ENCODE peak calls at places on chromosome 17, in nine cellular contexts. One of them, this sample, is unnamed.

GRCh38 chr17:45035848-45036247 is 15.6 kb downstream of the DCAKD start:
- DNase-seq in lung: no peak
- DNase-seq in osteocyte: no peak
- DNase-seq in heart right ventricle: no peak
- DNase-seq in Caco-2: no peak
- DNase-seq in stimulated activated CD4-positive, alpha-beta T cell treated with anti-CD3 and anti-CD28 coated beads, Interleukin-4, amount 100 ng/mL, for 24 hours: no peak
- DNase-seq in fibroblast of mammary gland: no peak
- DNase-seq in iris pigment epithelial cell: no peak
- DNase-seq in effector CD4-positive, alpha-beta T cell: no peak
- DNase-seq in this sample: no peak

GRCh38 chr17:39139137-39139516 is 12.3 kb downstream of the PLXDC1 start:
- DNase-seq in Caco-2: no peak
- DNase-seq in heart right ventricle: no peak
- DNase-seq in iris pigment epithelial cell: peak
- DNase-seq in stimulated activated CD4-positive, alpha-beta T cell treated with anti-CD3 and anti-CD28 coated beads, Interleukin-4, amount 100 ng/mL, for 24 hours: no peak
- DNase-seq in lung: no peak
- DNase-seq in effector CD4-positive, alpha-beta T cell: no peak
- DNase-seq in fibroblast of mammary gland: peak
- DNase-seq in osteocyte: no peak
- DNase-seq in this sample: no peak

GRCh38 chr17:81241648-81242420 is 2.7 kb downstream of the NDUFAF8 start:
- DNase-seq in iris pigment epithelial cell: no peak
- DNase-seq in heart right ventricle: peak
- DNase-seq in effector CD4-positive, alpha-beta T cell: peak
- DNase-seq in stimulated activated CD4-positive, alpha-beta T cell treated with anti-CD3 and anti-CD28 coated beads, Interleukin-4, amount 100 ng/mL, for 24 hours: peak
- DNase-seq in fibroblast of mammary gland: peak
- DNase-seq in lung: peak
- DNase-seq in Caco-2: no peak
- DNase-seq in osteocyte: no peak
- DNase-seq in this sample: peak

GRCh38 chr17:43734376-43734775 is 24.2 kb downstream of the SOST start:
- DNase-seq in osteocyte: no peak
- DNase-seq in stimulated activated CD4-positive, alpha-beta T cell treated with anti-CD3 and anti-CD28 coated beads, Interleukin-4, amount 100 ng/mL, for 24 hours: no peak
- DNase-seq in Caco-2: no peak
- DNase-seq in iris pigment epithelial cell: peak
- DNase-seq in lung: no peak
- DNase-seq in effector CD4-positive, alpha-beta T cell: no peak
- DNase-seq in fibroblast of mammary gland: peak
- DNase-seq in heart right ventricle: no peak
- DNase-seq in this sample: no peak

GRCh38 chr17:77831497-77832179 is 126.9 kb upstream of the TNRC6C start:
- DNase-seq in iris pigment epithelial cell: peak
- DNase-seq in osteocyte: no peak
- DNase-seq in effector CD4-positive, alpha-beta T cell: no peak
- DNase-seq in Caco-2: peak
- DNase-seq in stimulated activated CD4-positive, alpha-beta T cell treated with anti-CD3 and anti-CD28 coated beads, Interleukin-4, amount 100 ng/mL, for 24 hours: no peak
- DNase-seq in heart right ventricle: no peak
- DNase-seq in lung: no peak
- DNase-seq in fibroblast of mammary gland: peak
- DNase-seq in this sample: no peak

GRCh38 chr17:81044764-81045589 is 10.0 kb downstream of the BAIAP2 start:
- DNase-seq in fibroblast of mammary gland: peak
- DNase-seq in heart right ventricle: peak
- DNase-seq in iris pigment epithelial cell: peak
- DNase-seq in stimulated activated CD4-positive, alpha-beta T cell treated with anti-CD3 and anti-CD28 coated beads, Interleukin-4, amount 100 ng/mL, for 24 hours: no peak
- DNase-seq in Caco-2: no peak
- DNase-seq in effector CD4-positive, alpha-beta T cell: no peak
- DNase-seq in lung: peak
- DNase-seq in osteocyte: peak
- DNase-seq in this sample: peak

GRCh38 chr17:1120596-1121441 is 59.0 kb downstream of the ABR start:
- DNase-seq in heart right ventricle: no peak
- DNase-seq in osteocyte: no peak
- DNase-seq in lung: no peak
- DNase-seq in effector CD4-positive, alpha-beta T cell: no peak
- DNase-seq in iris pigment epithelial cell: no peak
- DNase-seq in fibroblast of mammary gland: no peak
- DNase-seq in Caco-2: no peak
- DNase-seq in stimulated activated CD4-positive, alpha-beta T cell treated with anti-CD3 and anti-CD28 coated beads, Interleukin-4, amount 100 ng/mL, for 24 hours: no peak
- DNase-seq in this sample: no peak

GRCh38 chr17:17403899-17404576 is 72.8 kb upstream of the MED9 start:
- DNase-seq in Caco-2: no peak
- DNase-seq in fibroblast of mammary gland: no peak
- DNase-seq in effector CD4-positive, alpha-beta T cell: peak
- DNase-seq in lung: no peak
- DNase-seq in iris pigment epithelial cell: no peak
- DNase-seq in heart right ventricle: no peak
- DNase-seq in osteocyte: no peak
- DNase-seq in stimulated activated CD4-positive, alpha-beta T cell treated with anti-CD3 and anti-CD28 coated beads, Interleukin-4, amount 100 ng/mL, for 24 hours: peak
- DNase-seq in this sample: no peak

GRCh38 chr17:9266769-9267168 is 245.5 kb downstream of the NTN1 start:
- DNase-seq in fibroblast of mammary gland: no peak
- DNase-seq in heart right ventricle: no peak
- DNase-seq in osteocyte: no peak
- DNase-seq in iris pigment epithelial cell: no peak
- DNase-seq in Caco-2: no peak
- DNase-seq in lung: no peak
- DNase-seq in effector CD4-positive, alpha-beta T cell: no peak
- DNase-seq in stimulated activated CD4-positive, alpha-beta T cell treated with anti-CD3 and anti-CD28 coated beads, Interleukin-4, amount 100 ng/mL, for 24 hours: no peak
- DNase-seq in this sample: no peak

GRCh38 chr17:58510075-58510474 is 4.4 kb downstream of the MTMR4 start:
- DNase-seq in stimulated activated CD4-positive, alpha-beta T cell treated with anti-CD3 and anti-CD28 coated beads, Interleukin-4, amount 100 ng/mL, for 24 hours: no peak
- DNase-seq in osteocyte: no peak
- DNase-seq in heart right ventricle: no peak
- DNase-seq in iris pigment epithelial cell: no peak
- DNase-seq in effector CD4-positive, alpha-beta T cell: no peak
- DNase-seq in lung: no peak
- DNase-seq in Caco-2: no peak
- DNase-seq in fibroblast of mammary gland: no peak
- DNase-seq in this sample: no peak

GRCh38 chr17:72125742-72126141 is 4.9 kb downstream of the SOX9 start:
- DNase-seq in Caco-2: no peak
- DNase-seq in osteocyte: no peak
- DNase-seq in iris pigment epithelial cell: peak
- DNase-seq in stimulated activated CD4-positive, alpha-beta T cell treated with anti-CD3 and anti-CD28 coated beads, Interleukin-4, amount 100 ng/mL, for 24 hours: no peak
- DNase-seq in heart right ventricle: no peak
- DNase-seq in effector CD4-positive, alpha-beta T cell: no peak
- DNase-seq in lung: no peak
- DNase-seq in fibroblast of mammary gland: peak
- DNase-seq in this sample: no peak

GRCh38 chr17:40312131-40312731 is 3.3 kb downstream of the RARA start:
- DNase-seq in iris pigment epithelial cell: no peak
- DNase-seq in osteocyte: no peak
- DNase-seq in Caco-2: no peak
- DNase-seq in effector CD4-positive, alpha-beta T cell: no peak
- DNase-seq in fibroblast of mammary gland: no peak
- DNase-seq in lung: no peak
- DNase-seq in stimulated activated CD4-positive, alpha-beta T cell treated with anti-CD3 and anti-CD28 coated beads, Interleukin-4, amount 100 ng/mL, for 24 hours: no peak
- DNase-seq in heart right ventricle: peak
- DNase-seq in this sample: peak

GRCh38 chr17:42531455-42532354 is 4.3 kb upstream of the NAGLU start:
- DNase-seq in iris pigment epithelial cell: no peak
- DNase-seq in lung: peak
- DNase-seq in osteocyte: no peak
- DNase-seq in stimulated activated CD4-positive, alpha-beta T cell treated with anti-CD3 and anti-CD28 coated beads, Interleukin-4, amount 100 ng/mL, for 24 hours: peak
- DNase-seq in heart right ventricle: peak
- DNase-seq in Caco-2: peak
- DNase-seq in fibroblast of mammary gland: peak
- DNase-seq in effector CD4-positive, alpha-beta T cell: peak
- DNase-seq in this sample: peak

GRCh38 chr17:77445030-77445907 is 304.5 kb downstream of the SEC14L1 start:
- DNase-seq in heart right ventricle: no peak
- DNase-seq in iris pigment epithelial cell: no peak
- DNase-seq in osteocyte: no peak
- DNase-seq in lung: no peak
- DNase-seq in stimulated activated CD4-positive, alpha-beta T cell treated with anti-CD3 and anti-CD28 coated beads, Interleukin-4, amount 100 ng/mL, for 24 hours: peak
- DNase-seq in fibroblast of mammary gland: peak
- DNase-seq in Caco-2: no peak
- DNase-seq in effector CD4-positive, alpha-beta T cell: peak
- DNase-seq in this sample: peak

GRCh38 chr17:78039581-78039980 is 81.1 kb downstream of the TNRC6C start:
- DNase-seq in iris pigment epithelial cell: no peak
- DNase-seq in stimulated activated CD4-positive, alpha-beta T cell treated with anti-CD3 and anti-CD28 coated beads, Interleukin-4, amount 100 ng/mL, for 24 hours: no peak
- DNase-seq in effector CD4-positive, alpha-beta T cell: no peak
- DNase-seq in fibroblast of mammary gland: no peak
- DNase-seq in Caco-2: no peak
- DNase-seq in osteocyte: no peak
- DNase-seq in lung: no peak
- DNase-seq in heart right ventricle: no peak
- DNase-seq in this sample: no peak

GRCh38 chr17:20970329-20970728 is 72.5 kb downstream of the USP22 start:
- DNase-seq in heart right ventricle: no peak
- DNase-seq in fibroblast of mammary gland: no peak
- DNase-seq in lung: no peak
- DNase-seq in effector CD4-positive, alpha-beta T cell: no peak
- DNase-seq in Caco-2: no peak
- DNase-seq in stimulated activated CD4-positive, alpha-beta T cell treated with anti-CD3 and anti-CD28 coated beads, Interleukin-4, amount 100 ng/mL, for 24 hours: no peak
- DNase-seq in iris pigment epithelial cell: no peak
- DNase-seq in osteocyte: no peak
- DNase-seq in this sample: no peak

GRCh38 chr17:55760643-55761355 is 9.9 kb downstream of the PCTP start:
- DNase-seq in osteocyte: no peak
- DNase-seq in Caco-2: no peak
- DNase-seq in heart right ventricle: no peak
- DNase-seq in iris pigment epithelial cell: no peak
- DNase-seq in stimulated activated CD4-positive, alpha-beta T cell treated with anti-CD3 and anti-CD28 coated beads, Interleukin-4, amount 100 ng/mL, for 24 hours: no peak
- DNase-seq in effector CD4-positive, alpha-beta T cell: no peak
- DNase-seq in lung: no peak
- DNase-seq in fibroblast of mammary gland: no peak
- DNase-seq in this sample: no peak

GRCh38 chr17:13920413-13920812 is 148.9 kb upstream of the COX10 start:
- DNase-seq in iris pigment epithelial cell: no peak
- DNase-seq in effector CD4-positive, alpha-beta T cell: no peak
- DNase-seq in osteocyte: no peak
- DNase-seq in fibroblast of mammary gland: no peak
- DNase-seq in Caco-2: no peak
- DNase-seq in heart right ventricle: no peak
- DNase-seq in stimulated activated CD4-positive, alpha-beta T cell treated with anti-CD3 and anti-CD28 coated beads, Interleukin-4, amount 100 ng/mL, for 24 hours: no peak
- DNase-seq in lung: no peak
- DNase-seq in this sample: no peak

GRCh38 chr17:76452102-76452645 is 778 bp downstream of the UBE2O start:
- DNase-seq in fibroblast of mammary gland: no peak
- DNase-seq in lung: no peak
- DNase-seq in heart right ventricle: no peak
- DNase-seq in stimulated activated CD4-positive, alpha-beta T cell treated with anti-CD3 and anti-CD28 coated beads, Interleukin-4, amount 100 ng/mL, for 24 hours: no peak
- DNase-seq in iris pigment epithelial cell: no peak
- DNase-seq in osteocyte: no peak
- DNase-seq in Caco-2: no peak
- DNase-seq in effector CD4-positive, alpha-beta T cell: no peak
- DNase-seq in this sample: no peak

GRCh38 chr17:80984749-80985148 is 6.9 kb upstream of the CHMP6 start:
- DNase-seq in iris pigment epithelial cell: peak
- DNase-seq in Caco-2: no peak
- DNase-seq in heart right ventricle: no peak
- DNase-seq in osteocyte: no peak
- DNase-seq in effector CD4-positive, alpha-beta T cell: no peak
- DNase-seq in lung: no peak
- DNase-seq in stimulated activated CD4-positive, alpha-beta T cell treated with anti-CD3 and anti-CD28 coated beads, Interleukin-4, amount 100 ng/mL, for 24 hours: no peak
- DNase-seq in fibroblast of mammary gland: peak
- DNase-seq in this sample: peak

GRCh38 chr17:82226170-82226808 is 2.6 kb upstream of the SLC16A3 start:
- DNase-seq in fibroblast of mammary gland: no peak
- DNase-seq in stimulated activated CD4-positive, alpha-beta T cell treated with anti-CD3 and anti-CD28 coated beads, Interleukin-4, amount 100 ng/mL, for 24 hours: no peak
- DNase-seq in lung: no peak
- DNase-seq in iris pigment epithelial cell: no peak
- DNase-seq in heart right ventricle: no peak
- DNase-seq in Caco-2: no peak
- DNase-seq in effector CD4-positive, alpha-beta T cell: no peak
- DNase-seq in osteocyte: no peak
- DNase-seq in this sample: no peak

GRCh38 chr17:1391577-1391976 is 8.4 kb downstream of the YWHAE start:
- DNase-seq in stimulated activated CD4-positive, alpha-beta T cell treated with anti-CD3 and anti-CD28 coated beads, Interleukin-4, amount 100 ng/mL, for 24 hours: no peak
- DNase-seq in effector CD4-positive, alpha-beta T cell: no peak
- DNase-seq in iris pigment epithelial cell: no peak
- DNase-seq in lung: no peak
- DNase-seq in fibroblast of mammary gland: no peak
- DNase-seq in osteocyte: no peak
- DNase-seq in heart right ventricle: no peak
- DNase-seq in Caco-2: no peak
- DNase-seq in this sample: no peak

GRCh38 chr17:7046127-7046724 is 2.3 kb upstream of the SLC16A11 start:
- DNase-seq in Caco-2: peak
- DNase-seq in heart right ventricle: no peak
- DNase-seq in osteocyte: no peak
- DNase-seq in lung: peak
- DNase-seq in stimulated activated CD4-positive, alpha-beta T cell treated with anti-CD3 and anti-CD28 coated beads, Interleukin-4, amount 100 ng/mL, for 24 hours: peak
- DNase-seq in effector CD4-positive, alpha-beta T cell: peak
- DNase-seq in iris pigment epithelial cell: no peak
- DNase-seq in fibroblast of mammary gland: no peak
- DNase-seq in this sample: peak

GRCh38 chr17:57588086-57588485 is 157.0 kb downstream of the CCDC182 start:
- DNase-seq in lung: no peak
- DNase-seq in osteocyte: no peak
- DNase-seq in stimulated activated CD4-positive, alpha-beta T cell treated with anti-CD3 and anti-CD28 coated beads, Interleukin-4, amount 100 ng/mL, for 24 hours: no peak
- DNase-seq in effector CD4-positive, alpha-beta T cell: no peak
- DNase-seq in heart right ventricle: no peak
- DNase-seq in iris pigment epithelial cell: peak
- DNase-seq in Caco-2: no peak
- DNase-seq in fibroblast of mammary gland: no peak
- DNase-seq in this sample: no peak

GRCh38 chr17:40458001-40458791 is 14.9 kb downstream of the IGFBP4 start:
- DNase-seq in iris pigment epithelial cell: peak
- DNase-seq in stimulated activated CD4-positive, alpha-beta T cell treated with anti-CD3 and anti-CD28 coated beads, Interleukin-4, amount 100 ng/mL, for 24 hours: no peak
- DNase-seq in Caco-2: no peak
- DNase-seq in osteocyte: peak
- DNase-seq in effector CD4-positive, alpha-beta T cell: no peak
- DNase-seq in fibroblast of mammary gland: peak
- DNase-seq in lung: no peak
- DNase-seq in heart right ventricle: peak
- DNase-seq in this sample: peak

GRCh38 chr17:11852911-11853310 is 144.4 kb downstream of the ZNF18 start:
- DNase-seq in Caco-2: no peak
- DNase-seq in iris pigment epithelial cell: no peak
- DNase-seq in fibroblast of mammary gland: no peak
- DNase-seq in stimulated activated CD4-positive, alpha-beta T cell treated with anti-CD3 and anti-CD28 coated beads, Interleukin-4, amount 100 ng/mL, for 24 hours: no peak
- DNase-seq in effector CD4-positive, alpha-beta T cell: no peak
- DNase-seq in heart right ventricle: no peak
- DNase-seq in lung: no peak
- DNase-seq in osteocyte: no peak
- DNase-seq in this sample: no peak

GRCh38 chr17:77429985-77430752 is 289.4 kb downstream of the SEC14L1 start:
- DNase-seq in Caco-2: peak
- DNase-seq in effector CD4-positive, alpha-beta T cell: peak
- DNase-seq in osteocyte: peak
- DNase-seq in lung: peak
- DNase-seq in stimulated activated CD4-positive, alpha-beta T cell treated with anti-CD3 and anti-CD28 coated beads, Interleukin-4, amount 100 ng/mL, for 24 hours: peak
- DNase-seq in fibroblast of mammary gland: peak
- DNase-seq in heart right ventricle: peak
- DNase-seq in iris pigment epithelial cell: peak
- DNase-seq in this sample: peak

GRCh38 chr17:5364156-5364555 is 55.3 kb downstream of the NUP88 start:
- DNase-seq in Caco-2: no peak
- DNase-seq in effector CD4-positive, alpha-beta T cell: no peak
- DNase-seq in heart right ventricle: no peak
- DNase-seq in osteocyte: no peak
- DNase-seq in lung: no peak
- DNase-seq in fibroblast of mammary gland: peak
- DNase-seq in iris pigment epithelial cell: peak
- DNase-seq in stimulated activated CD4-positive, alpha-beta T cell treated with anti-CD3 and anti-CD28 coated beads, Interleukin-4, amount 100 ng/mL, for 24 hours: no peak
- DNase-seq in this sample: no peak

GRCh38 chr17:72370819-72371218 is 250.0 kb downstream of the SOX9 start:
- DNase-seq in effector CD4-positive, alpha-beta T cell: no peak
- DNase-seq in fibroblast of mammary gland: peak
- DNase-seq in iris pigment epithelial cell: peak
- DNase-seq in heart right ventricle: no peak
- DNase-seq in lung: no peak
- DNase-seq in stimulated activated CD4-positive, alpha-beta T cell treated with anti-CD3 and anti-CD28 coated beads, Interleukin-4, amount 100 ng/mL, for 24 hours: no peak
- DNase-seq in Caco-2: no peak
- DNase-seq in osteocyte: no peak
- DNase-seq in this sample: peak

GRCh38 chr17:44170499-44171201 is at the start of gene ASB16:
- DNase-seq in fibroblast of mammary gland: peak
- DNase-seq in Caco-2: no peak
- DNase-seq in osteocyte: no peak
- DNase-seq in effector CD4-positive, alpha-beta T cell: no peak
- DNase-seq in heart right ventricle: peak
- DNase-seq in lung: no peak
- DNase-seq in iris pigment epithelial cell: peak
- DNase-seq in stimulated activated CD4-positive, alpha-beta T cell treated with anti-CD3 and anti-CD28 coated beads, Interleukin-4, amount 100 ng/mL, for 24 hours: no peak
- DNase-seq in this sample: peak

GRCh38 chr17:29145289-29146058 is 34.7 kb downstream of the MYO18A start:
- DNase-seq in osteocyte: no peak
- DNase-seq in stimulated activated CD4-positive, alpha-beta T cell treated with anti-CD3 and anti-CD28 coated beads, Interleukin-4, amount 100 ng/mL, for 24 hours: peak
- DNase-seq in lung: peak
- DNase-seq in fibroblast of mammary gland: peak
- DNase-seq in heart right ventricle: peak
- DNase-seq in iris pigment epithelial cell: peak
- DNase-seq in Caco-2: peak
- DNase-seq in effector CD4-positive, alpha-beta T cell: peak
- DNase-seq in this sample: peak

This sample was measured in thyroid gland.